ENCODE peak calls at places on chromosomes 5 and 9, in six cellular contexts. O is RPMI7951; K is central memory CD4-positive, alpha-beta T cell; E is small intestine; G is SJCRH30; D is type B pancreatic cell. M is an unnamed sample.

GRCh38 chr5:53037141-53037859 is 48.1 kb downstream of the ITGA2 start:
- DNase-seq in O (peak; percentile 69), K (no peak), E (peak; percentile 60), G (no peak), D (no peak), M (no peak)

GRCh38 chr5:173623296-173623771 is 6.9 kb upstream of the BOD1 start:
- DNase-seq in O (no peak), K (no peak), E (peak; percentile 96), G (no peak), D (no peak), M (no peak)

GRCh38 chr5:10424124-10424731 is 17.5 kb upstream of the ROPN1L start:
- DNase-seq in O (peak; percentile 41), K (no peak), E (peak; percentile 16), G (peak; percentile 20), D (no peak), M (no peak)

GRCh38 chr9:86093788-86094555 is 5.4 kb downstream of the GOLM1 start:
- DNase-seq in O (peak; percentile 66), K (no peak), E (peak; percentile 95), G (no peak), D (no peak), M (no peak)

GRCh38 chr9:110152704-110153374 is 55.1 kb downstream of the C9orf152 start:
- DNase-seq in O (peak; percentile 59), K (no peak), E (peak; percentile 62), G (peak; percentile 83), D (no peak), M (no peak)

GRCh38 chr5:132481243-132482211 is 9.0 kb downstream of the IRF1 start:
- DNase-seq in O (no peak), K (no peak), E (no peak), G (peak; percentile 45), D (no peak), M (no peak)

GRCh38 chr5:68066277-68066955 is 149.1 kb upstream of the PIK3R1 start:
- DNase-seq in O (peak; percentile 85), K (no peak), E (no peak), G (no peak), D (no peak), M (no peak)

GRCh38 chr9:120474579-120475243 is 105.3 kb downstream of the CDK5RAP2 start:
- DNase-seq in O (no peak), K (no peak), E (no peak), G (no peak), D (no peak), M (no peak)

GRCh38 chr5:139385061-139385889 is 2.2 kb upstream of the SLC23A1 start:
- DNase-seq in O (peak; percentile 42), K (no peak), E (peak; percentile 82), G (no peak), D (no peak), M (no peak)

GRCh38 chr5:77558266-77558665 is 66.2 kb upstream of the WDR41 start:
- DNase-seq in O (no peak), K (no peak), E (no peak), G (no peak), D (no peak), M (no peak)

GRCh38 chr5:137733922-137734695 is 1.8 kb downstream of the KLHL3 start:
- DNase-seq in O (no peak), K (no peak), E (no peak), G (no peak), D (no peak), M (no peak)

GRCh38 chr9:137000177-137000930 is 4.0 kb upstream of the CLIC3 start:
- DNase-seq in O (peak; percentile 35), K (peak; percentile 45), E (peak; percentile 36), G (peak; percentile 26), D (no peak), M (no peak)

GRCh38 chr5:93303291-93303691 is 277.7 kb downstream of the NR2F1-AS1 start:
- DNase-seq in O (peak; percentile 94), K (no peak), E (no peak), G (no peak), D (no peak), M (no peak)

GRCh38 chr5:75672616-75673015 is 44.6 kb downstream of the POC5 start:
- DNase-seq in O (no peak), K (no peak), E (no peak), G (no peak), D (no peak), M (no peak)

GRCh38 chr9:122119166-122119521 is 26.0 kb upstream of the TTLL11 start:
- DNase-seq in O (no peak), K (no peak), E (no peak), G (no peak), D (no peak), M (no peak)

GRCh38 chr5:102296229-102296817 is at the start of gene SLCO4C1:
- DNase-seq in O (peak; percentile 37), K (peak; percentile 43), E (peak; percentile 58), G (no peak), D (peak; percentile 88), M (peak; percentile 90)

GRCh38 chr5:137605377-137605776 is 106.3 kb upstream of the SPOCK1 start:
- DNase-seq in O (peak; percentile 17), K (no peak), E (no peak), G (no peak), D (no peak), M (no peak)

GRCh38 chr9:97900738-97901565 is 21.3 kb downstream of the TRMO start:
- DNase-seq in O (peak; percentile 52), K (peak; percentile 44), E (peak; percentile 50), G (peak; percentile 73), D (no peak), M (no peak)

GRCh38 chr9:86303316-86303975 is 21.1 kb upstream of the ISCA1 start:
- DNase-seq in O (no peak), K (peak; percentile 44), E (no peak), G (no peak), D (no peak), M (no peak)

GRCh38 chr9:107624216-107624948 is 134.8 kb upstream of the KLF4 start:
- DNase-seq in O (peak; percentile 72), K (no peak), E (no peak), G (no peak), D (no peak), M (no peak)

GRCh38 chr9:125889524-125890473 is 142.6 kb downstream of the PBX3 start:
- DNase-seq in O (peak; percentile 46), K (peak; percentile 23), E (peak; percentile 16), G (peak; percentile 64), D (no peak), M (no peak)

GRCh38 chr9:130498298-130498917 is 53.6 kb downstream of the ASS1 start:
- DNase-seq in O (peak; percentile 35), K (no peak), E (peak; percentile 27), G (peak; percentile 65), D (no peak), M (no peak)

GRCh38 chr5:140266471-140267200 is 36.3 kb downstream of the PFDN1 start:
- DNase-seq in O (no peak), K (no peak), E (no peak), G (no peak), D (no peak), M (no peak)